ENCODE peak calls at places on chromosomes 1 and 21, in ten cellular contexts. One of them, this sample, is unnamed.

GRCh38 chr1:48677306-48678287 is 99.1 kb downstream of the BEND5 start:
- DNase-seq in HCT116: peak; percentile 37
- DNase-seq in H1: peak; percentile 29
- DNase-seq in stomach: peak; percentile 81
- DNase-seq in transverse colon: peak; percentile 73
- DNase-seq in GM23338: peak; percentile 92
- DNase-seq in suprapubic skin: no peak
- DNase-seq in sigmoid colon: peak; percentile 79
- DNase-seq in upper lobe of left lung: peak; percentile 80
- DNase-seq in endothelial cell of umbilical vein: peak; percentile 43
- DNase-seq in this sample: no peak

GRCh38 chr1:23210351-23210785 is 6.9 kb downstream of the HTR1D start:
- DNase-seq in endothelial cell of umbilical vein: no peak
- DNase-seq in H1: no peak
- DNase-seq in transverse colon: no peak
- DNase-seq in upper lobe of left lung: no peak
- DNase-seq in suprapubic skin: no peak
- DNase-seq in HCT116: peak; percentile 42
- DNase-seq in stomach: no peak
- DNase-seq in GM23338: peak; percentile 79
- DNase-seq in sigmoid colon: no peak
- DNase-seq in this sample: no peak

GRCh38 chr1:237011432-237011831 is 7.2 kb upstream of the MT1HL1 start:
- DNase-seq in stomach: no peak
- DNase-seq in GM23338: no peak
- DNase-seq in sigmoid colon: no peak
- DNase-seq in suprapubic skin: no peak
- DNase-seq in endothelial cell of umbilical vein: no peak
- DNase-seq in HCT116: no peak
- DNase-seq in H1: no peak
- DNase-seq in upper lobe of left lung: no peak
- DNase-seq in transverse colon: no peak
- DNase-seq in this sample: no peak

GRCh38 chr1:235901461-235901860 is 34.8 kb upstream of the LYST start:
- DNase-seq in endothelial cell of umbilical vein: no peak
- DNase-seq in HCT116: no peak
- DNase-seq in GM23338: no peak
- DNase-seq in H1: no peak
- DNase-seq in sigmoid colon: no peak
- DNase-seq in suprapubic skin: no peak
- DNase-seq in transverse colon: no peak
- DNase-seq in stomach: no peak
- DNase-seq in upper lobe of left lung: no peak
- DNase-seq in this sample: no peak

GRCh38 chr1:154434346-154435075 is 29.4 kb downstream of the IL6R start:
- DNase-seq in sigmoid colon: peak; percentile 98
- DNase-seq in endothelial cell of umbilical vein: no peak
- DNase-seq in upper lobe of left lung: peak; percentile 86
- DNase-seq in H1: no peak
- DNase-seq in GM23338: no peak
- DNase-seq in HCT116: no peak
- DNase-seq in transverse colon: peak; percentile 80
- DNase-seq in suprapubic skin: peak; percentile 90
- DNase-seq in stomach: peak; percentile 81
- DNase-seq in this sample: no peak

GRCh38 chr21:27201197-27201596 is 234.3 kb upstream of the ADAMTS5 start:
- DNase-seq in sigmoid colon: no peak
- DNase-seq in endothelial cell of umbilical vein: no peak
- DNase-seq in suprapubic skin: no peak
- DNase-seq in upper lobe of left lung: no peak
- DNase-seq in HCT116: no peak
- DNase-seq in stomach: no peak
- DNase-seq in GM23338: no peak
- DNase-seq in transverse colon: no peak
- DNase-seq in H1: no peak
- DNase-seq in this sample: no peak

GRCh38 chr1:74427676-74428075 is 84.7 kb downstream of the LRRC53 start:
- DNase-seq in stomach: no peak
- DNase-seq in upper lobe of left lung: no peak
- DNase-seq in GM23338: no peak
- DNase-seq in transverse colon: no peak
- DNase-seq in H1: no peak
- DNase-seq in HCT116: no peak
- DNase-seq in endothelial cell of umbilical vein: no peak
- DNase-seq in sigmoid colon: no peak
- DNase-seq in suprapubic skin: no peak
- DNase-seq in this sample: no peak

GRCh38 chr1:13699936-13700520 is at the start of gene PRDM2:
- DNase-seq in stomach: peak; percentile 52
- DNase-seq in H1: no peak
- DNase-seq in transverse colon: peak; percentile 53
- DNase-seq in endothelial cell of umbilical vein: peak; percentile 57
- DNase-seq in HCT116: no peak
- DNase-seq in upper lobe of left lung: peak; percentile 49
- DNase-seq in sigmoid colon: peak; percentile 68
- DNase-seq in suprapubic skin: no peak
- DNase-seq in GM23338: peak; percentile 55
- DNase-seq in this sample: no peak

DNA sequence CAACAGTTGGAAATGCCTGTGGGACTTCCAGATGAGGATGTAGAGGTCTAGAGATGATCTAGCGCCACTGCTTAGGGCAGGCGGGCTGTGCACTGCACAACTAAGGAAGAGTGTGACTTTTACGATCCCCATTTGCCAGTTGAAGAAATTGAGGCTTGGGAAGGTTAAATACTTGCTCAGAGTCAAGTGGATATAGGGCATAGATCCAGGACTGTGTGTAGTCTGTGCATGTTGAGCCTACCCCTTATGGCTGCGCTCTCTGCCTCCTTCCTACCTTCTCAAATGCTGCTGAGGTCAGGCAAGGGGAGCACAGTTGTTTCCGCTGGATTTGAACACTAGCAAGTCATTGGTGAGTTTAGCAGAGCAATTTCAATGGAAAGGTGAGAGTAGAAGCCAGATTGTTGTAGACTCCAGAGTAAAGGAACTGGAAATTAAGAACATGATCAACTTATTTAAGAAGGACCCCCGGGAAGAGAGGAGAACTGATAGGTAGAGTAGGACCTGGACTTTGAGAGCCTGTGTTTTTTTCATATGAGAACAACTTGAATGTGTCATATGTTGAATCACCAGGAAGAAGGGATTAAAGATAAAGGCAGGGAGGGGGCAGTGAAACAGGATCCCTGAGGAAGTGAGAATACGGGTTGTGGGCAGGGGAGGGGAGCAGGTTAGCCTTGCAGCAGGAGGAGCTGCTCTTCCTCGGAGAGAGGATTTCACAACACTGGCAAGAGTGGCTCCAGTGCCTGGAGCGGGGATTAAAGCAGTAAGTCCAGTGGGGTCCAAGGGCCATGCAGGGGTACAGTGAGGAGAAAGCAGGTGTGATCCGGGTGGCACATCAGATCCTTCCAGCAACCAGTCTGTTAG is 2.7 kb downstream of the CAPN2 start:
- DNase-seq in sigmoid colon: no peak
- DNase-seq in suprapubic skin: no peak
- DNase-seq in endothelial cell of umbilical vein: peak; percentile 91
- DNase-seq in HCT116: peak; percentile 66
- DNase-seq in upper lobe of left lung: peak; percentile 83
- DNase-seq in H1: no peak
- DNase-seq in transverse colon: peak; percentile 47
- DNase-seq in stomach: no peak
- DNase-seq in GM23338: peak; percentile 62
- DNase-seq in this sample: no peak
- H3K4me3 ChIP-seq in sigmoid colon: no peak overlapping the region
- H3K4me3 ChIP-seq in suprapubic skin: no peak overlapping the region
- H3K4me3 ChIP-seq in endothelial cell of umbilical vein: no peak overlapping the region
- H3K4me3 ChIP-seq in HCT116: peak overlapping the region; percentile 34
- H3K4me3 ChIP-seq in upper lobe of left lung: no peak overlapping the region
- H3K4me3 ChIP-seq in H1: no peak overlapping the region
- H3K4me3 ChIP-seq in transverse colon: no peak overlapping the region
- H3K4me3 ChIP-seq in stomach: peak overlapping the region; percentile 68
- H3K4me3 ChIP-seq in GM23338: no peak overlapping the region
- H3K4me3 ChIP-seq in this sample: peak overlapping the region; percentile 93

GRCh38 chr1:156813750-156814570 is 2.7 kb downstream of the SH2D2A start:
- DNase-seq in suprapubic skin: no peak
- DNase-seq in HCT116: peak; percentile 19
- DNase-seq in sigmoid colon: peak; percentile 83
- DNase-seq in stomach: peak; percentile 72
- DNase-seq in transverse colon: peak; percentile 82
- DNase-seq in endothelial cell of umbilical vein: peak; percentile 51
- DNase-seq in GM23338: peak; percentile 94
- DNase-seq in H1: peak; percentile 68
- DNase-seq in upper lobe of left lung: peak; percentile 72
- DNase-seq in this sample: no peak
- TF ChIP-seq POLR2AphosphoS5 in suprapubic skin: no peak
- TF ChIP-seq POLR2AphosphoS5 in HCT116: no peak
- TF ChIP-seq POLR2AphosphoS5 in sigmoid colon: no peak
- TF ChIP-seq POLR2AphosphoS5 in stomach: no peak
- TF ChIP-seq POLR2AphosphoS5 in transverse colon: no peak
- TF ChIP-seq POLR2AphosphoS5 in endothelial cell of umbilical vein: no peak
- TF ChIP-seq POLR2AphosphoS5 in GM23338: peak; percentile 92
- TF ChIP-seq POLR2AphosphoS5 in H1: peak; percentile 72
- TF ChIP-seq POLR2AphosphoS5 in upper lobe of left lung: no peak
- TF ChIP-seq POLR2AphosphoS5 in this sample: no peak

DNA sequence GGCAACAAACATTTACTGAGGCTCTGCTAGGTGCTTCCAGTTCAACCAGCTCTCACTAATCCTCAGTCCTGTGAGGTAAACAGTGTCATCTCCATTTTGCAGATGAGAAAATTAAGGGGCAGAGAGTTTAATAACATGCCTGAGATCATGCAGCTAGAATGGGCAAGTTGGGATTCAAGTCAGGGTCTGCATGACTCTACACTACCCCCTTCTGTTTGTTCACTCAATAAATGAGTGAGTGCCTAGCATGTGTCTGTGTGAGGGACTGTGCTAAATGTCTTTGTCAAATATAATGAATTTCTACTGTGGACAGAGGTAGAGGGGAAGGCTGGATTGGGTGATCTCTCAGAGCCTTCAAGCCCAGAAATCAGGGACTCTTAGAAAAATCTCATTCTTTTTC is 4.5 kb downstream of the PEF1 start:
- DNase-seq in upper lobe of left lung: no peak
- DNase-seq in transverse colon: no peak
- DNase-seq in stomach: no peak
- DNase-seq in endothelial cell of umbilical vein: no peak
- DNase-seq in HCT116: no peak
- DNase-seq in GM23338: no peak
- DNase-seq in suprapubic skin: no peak
- DNase-seq in sigmoid colon: no peak
- DNase-seq in H1: no peak
- DNase-seq in this sample: no peak
- H3K4me3 ChIP-seq in upper lobe of left lung: no peak overlapping the region
- H3K4me3 ChIP-seq in transverse colon: no peak overlapping the region
- H3K4me3 ChIP-seq in stomach: no peak overlapping the region
- H3K4me3 ChIP-seq in endothelial cell of umbilical vein: no peak overlapping the region
- H3K4me3 ChIP-seq in HCT116: no peak overlapping the region
- H3K4me3 ChIP-seq in GM23338: no peak overlapping the region
- H3K4me3 ChIP-seq in suprapubic skin: no peak overlapping the region
- H3K4me3 ChIP-seq in sigmoid colon: no peak overlapping the region
- H3K4me3 ChIP-seq in H1: no peak overlapping the region
- H3K4me3 ChIP-seq in this sample: no peak overlapping the region

GRCh38 chr1:118987431-118988185 is 535 bp downstream of the TBX15 start:
- DNase-seq in HCT116: no peak
- DNase-seq in stomach: no peak
- DNase-seq in GM23338: peak; percentile 78
- DNase-seq in endothelial cell of umbilical vein: no peak
- DNase-seq in H1: no peak
- DNase-seq in sigmoid colon: no peak
- DNase-seq in suprapubic skin: no peak
- DNase-seq in upper lobe of left lung: no peak
- DNase-seq in transverse colon: no peak
- DNase-seq in this sample: no peak
- TF ChIP-seq POLR2AphosphoS5 in HCT116: no peak
- TF ChIP-seq POLR2AphosphoS5 in stomach: no peak
- TF ChIP-seq POLR2AphosphoS5 in GM23338: no peak
- TF ChIP-seq POLR2AphosphoS5 in endothelial cell of umbilical vein: no peak
- TF ChIP-seq POLR2AphosphoS5 in H1: no peak
- TF ChIP-seq POLR2AphosphoS5 in sigmoid colon: no peak
- TF ChIP-seq POLR2AphosphoS5 in suprapubic skin: no peak
- TF ChIP-seq POLR2AphosphoS5 in upper lobe of left lung: no peak
- TF ChIP-seq POLR2AphosphoS5 in transverse colon: no peak
- TF ChIP-seq POLR2AphosphoS5 in this sample: no peak

GRCh38 chr1:26701266-26701994 is 5.6 kb downstream of the ARID1A start:
- DNase-seq in H1: no peak
- DNase-seq in GM23338: no peak
- DNase-seq in HCT116: no peak
- DNase-seq in transverse colon: no peak
- DNase-seq in stomach: no peak
- DNase-seq in upper lobe of left lung: no peak
- DNase-seq in endothelial cell of umbilical vein: no peak
- DNase-seq in suprapubic skin: no peak
- DNase-seq in sigmoid colon: no peak
- DNase-seq in this sample: no peak

GRCh38 chr1:26702680-26703038 is 6.8 kb downstream of the ARID1A start:
- DNase-seq in H1: no peak
- DNase-seq in endothelial cell of umbilical vein: no peak
- DNase-seq in sigmoid colon: no peak
- DNase-seq in transverse colon: no peak
- DNase-seq in GM23338: no peak
- DNase-seq in stomach: no peak
- DNase-seq in upper lobe of left lung: no peak
- DNase-seq in suprapubic skin: no peak
- DNase-seq in HCT116: no peak
- DNase-seq in this sample: no peak

GRCh38 chr1:26697978-26698849 is 2.4 kb downstream of the ARID1A start:
- DNase-seq in sigmoid colon: peak; percentile 71
- DNase-seq in transverse colon: peak; percentile 40
- DNase-seq in suprapubic skin: no peak
- DNase-seq in HCT116: peak; percentile 80
- DNase-seq in stomach: peak; percentile 35
- DNase-seq in H1: no peak
- DNase-seq in endothelial cell of umbilical vein: peak; percentile 94
- DNase-seq in GM23338: peak; percentile 62
- DNase-seq in upper lobe of left lung: peak; percentile 68
- DNase-seq in this sample: peak; percentile 93

GRCh38 chr1:26701995-26702679 is 6.3 kb downstream of the ARID1A start:
- DNase-seq in HCT116: no peak
- DNase-seq in transverse colon: no peak
- DNase-seq in stomach: no peak
- DNase-seq in suprapubic skin: no peak
- DNase-seq in GM23338: no peak
- DNase-seq in endothelial cell of umbilical vein: no peak
- DNase-seq in upper lobe of left lung: no peak
- DNase-seq in H1: no peak
- DNase-seq in sigmoid colon: no peak
- DNase-seq in this sample: no peak

GRCh38 chr1:26700711-26701110 is 4.9 kb downstream of the ARID1A start:
- DNase-seq in endothelial cell of umbilical vein: no peak
- DNase-seq in sigmoid colon: no peak
- DNase-seq in HCT116: no peak
- DNase-seq in suprapubic skin: no peak
- DNase-seq in H1: no peak
- DNase-seq in upper lobe of left lung: no peak
- DNase-seq in stomach: no peak
- DNase-seq in transverse colon: no peak
- DNase-seq in GM23338: no peak
- DNase-seq in this sample: no peak
- H3K4me3 ChIP-seq in endothelial cell of umbilical vein: no peak overlapping the region
- H3K4me3 ChIP-seq in sigmoid colon: no peak overlapping the region
- H3K4me3 ChIP-seq in HCT116: no peak overlapping the region
- H3K4me3 ChIP-seq in suprapubic skin: no peak overlapping the region
- H3K4me3 ChIP-seq in H1: no peak overlapping the region
- H3K4me3 ChIP-seq in upper lobe of left lung: no peak overlapping the region
- H3K4me3 ChIP-seq in stomach: peak overlapping the region; percentile 89
- H3K4me3 ChIP-seq in transverse colon: no peak overlapping the region
- H3K4me3 ChIP-seq in GM23338: peak overlapping the region; percentile 68
- H3K4me3 ChIP-seq in this sample: peak overlapping the region; percentile 30